ENCODE peak calls at places on chromosomes 16 and 17, in four cellular contexts. L is HCT116, E is HepG2, H is GM12878. Q is an unnamed sample. For H4K20me1, the result is how much of the 10 kb centered on the place peaks cover.

GRCh38 chr16:11689031-11689840 is 21.0 kb downstream of the SNN start:
- DNase-seq in H (peak), L (no peak), E (no peak), Q (no peak)

GRCh38 chr16:73021866-73022495 is 25.9 kb downstream of the ZFHX3 start:
- DNase-seq in E (no peak), L (no peak), H (no peak), Q (no peak)

GRCh38 chr16:87160218-87160617 is 157.0 kb downstream of the C16orf95 start:
- DNase-seq in H (no peak), E (no peak), L (no peak), Q (no peak)

GRCh38 chr16:47523342-47524006 is 62.3 kb downstream of the PHKB start:
- DNase-seq in H (peak), L (no peak), E (peak), Q (peak)

GRCh38 chr16:67179421-67180080 is 4.2 kb downstream of the MATCAP1 start:
- DNase-seq in H (no peak), E (no peak), L (no peak), Q (no peak)

GRCh38 chr16:57795431-57795878 is 6.8 kb downstream of the KIFC3 start:
- DNase-seq in H (no peak), L (peak), E (peak), Q (peak)

GRCh38 chr16:54210437-54211081 is 76.0 kb downstream of the IRX3 start:
- DNase-seq in E (no peak), H (no peak), L (no peak), Q (no peak)

GRCh38 chr16:77833906-77834599 is 45.7 kb downstream of the VAT1L start:
- DNase-seq in L (no peak), E (no peak), H (no peak), Q (peak)

GRCh38 chr16:28597692-28598261 is 927 bp upstream of the SULT1A2 start:
- DNase-seq in L (no peak), E (peak), H (no peak), Q (peak)

GRCh38 chr17:8020776-8021564 is 17.9 kb upstream of the ALOX15B start:
- DNase-seq in L (no peak), H (no peak), E (no peak), Q (no peak)

GRCh38 chr16:47578573-47578972 is 117.4 kb downstream of the PHKB start:
- DNase-seq in L (no peak), H (no peak), E (no peak), Q (no peak)

GRCh38 chr17:31321481-31321880 is at the start of gene EVI2A:
- DNase-seq in L (no peak), E (no peak), H (peak), Q (peak)

GRCh38 chr17:2018716-2019490 is 6.2 kb downstream of the RTN4RL1 start:
- DNase-seq in H (no peak), L (no peak), E (no peak), Q (no peak)

GRCh38 chr16:59044616-59045015 is 310.5 kb upstream of the GOT2 start:
- DNase-seq in L (no peak), H (no peak), E (no peak), Q (no peak)

GRCh38 chr16:3292604-3293003 is 9.3 kb downstream of the ZNF263 start:
- DNase-seq in E (no peak), L (no peak), H (no peak), Q (no peak)

GRCh38 chr17:55576237-55576998 is 65.2 kb upstream of the SMIM36 start:
- DNase-seq in E (peak), H (peak), L (peak), Q (no peak)

GRCh38 chr17:28047806-28048205 is 5.3 kb downstream of the NLK start:
- DNase-seq in L (no peak), H (no peak), E (no peak), Q (peak)

GRCh38 chr16:1945559-1946391 is 2.8 kb upstream of the MSRB1 start:
- DNase-seq in E (no peak), H (no peak), L (no peak), Q (no peak)

GRCh38 chr16:79036541-79036940 is 564.0 kb downstream of the MAF start:
- DNase-seq in E (no peak), L (no peak), H (no peak), Q (no peak)

GRCh38 chr17:27069842-27070508 is 223.9 kb upstream of the WSB1 start:
- DNase-seq in H (no peak), E (no peak), L (no peak), Q (no peak)

GRCh38 chr17:72175263-72175662 is 54.4 kb downstream of the SOX9 start:
- DNase-seq in H (no peak), E (no peak), L (no peak), Q (no peak)

GRCh38 chr17:14997290-14997689 is 267.8 kb downstream of the PMP22 start:
- DNase-seq in L (no peak), H (no peak), E (no peak), Q (no peak)

GRCh38 chr17:59752922-59753321 is 45.5 kb downstream of the VMP1 start:
- DNase-seq in H (no peak), E (no peak), L (no peak), Q (no peak)

GRCh38 chr17:29590261-29590978 is 972 bp upstream of the GIT1 start:
- DNase-seq in H (no peak), L (peak), E (no peak), Q (no peak)

GRCh38 chr16:47873434-47873833 is 282.4 kb downstream of the ABCC12 start:
- DNase-seq in H (no peak), E (peak), L (no peak), Q (peak)

GRCh38 chr17:71760062-71760720 is 360.6 kb upstream of the SOX9 start:
- DNase-seq in L (no peak), E (no peak), H (no peak), Q (no peak)

GRCh38 chr16:60041671-60042070 is 1307.6 kb upstream of the GOT2 start:
- DNase-seq in E (no peak), H (no peak), L (no peak), Q (no peak)

GRCh38 chr16:17346774-17347569 is 123.8 kb downstream of the XYLT1 start:
- DNase-seq in H (peak), L (no peak), E (no peak), Q (no peak)

GRCh38 chr17:37570527-37571093 is 38.6 kb downstream of the SYNRG start:
- DNase-seq in L (peak), H (no peak), E (peak), Q (peak)

GRCh38 chr16:66267287-66268137 is 99.0 kb upstream of the CDH5 start:
- DNase-seq in L (no peak), H (no peak), E (no peak), Q (no peak)

GRCh38 chr16:88650749-88651275 is at the start of gene CYBA:
- DNase-seq in L (peak), H (peak), E (peak), Q (peak)

GRCh38 chr17:76791053-76791980 is 53.4 kb downstream of the MFSD11 start:
- DNase-seq in H (peak), L (no peak), E (peak), Q (no peak)

GRCh38 chr17:51423421-51424160 is 163.2 kb downstream of the UTP18 start:
- DNase-seq in E (no peak), H (no peak), L (no peak), Q (no peak)

GRCh38 chr16:28505489-28506137 is 1.0 kb downstream of the IL27 start:
- DNase-seq in H (no peak), L (no peak), E (peak), Q (no peak)

GRCh38 chr17:17147821-17148220 is 58.3 kb downstream of the PLD6 start:
- DNase-seq in E (no peak), H (no peak), L (no peak), Q (no peak)
- H4K20me1 ChIP-seq in E (under half), H (under half), L (under half), Q (under half)

GRCh38 chr16:84604477-84605013 is 13.3 kb downstream of the COTL1 start:
- DNase-seq in L (no peak), H (no peak), E (no peak), Q (no peak)

GRCh38 chr16:84605339-84605848 is 12.5 kb downstream of the COTL1 start:
- DNase-seq in H (no peak), E (no peak), L (no peak), Q (no peak)

GRCh38 chr16:84600343-84601229 is 17.3 kb downstream of the COTL1 start:
- DNase-seq in H (peak), E (no peak), L (no peak), Q (no peak)

GRCh38 chr16:84606081-84606875 is 11.6 kb downstream of the COTL1 start:
- DNase-seq in H (no peak), E (no peak), L (no peak), Q (no peak)

DNA sequence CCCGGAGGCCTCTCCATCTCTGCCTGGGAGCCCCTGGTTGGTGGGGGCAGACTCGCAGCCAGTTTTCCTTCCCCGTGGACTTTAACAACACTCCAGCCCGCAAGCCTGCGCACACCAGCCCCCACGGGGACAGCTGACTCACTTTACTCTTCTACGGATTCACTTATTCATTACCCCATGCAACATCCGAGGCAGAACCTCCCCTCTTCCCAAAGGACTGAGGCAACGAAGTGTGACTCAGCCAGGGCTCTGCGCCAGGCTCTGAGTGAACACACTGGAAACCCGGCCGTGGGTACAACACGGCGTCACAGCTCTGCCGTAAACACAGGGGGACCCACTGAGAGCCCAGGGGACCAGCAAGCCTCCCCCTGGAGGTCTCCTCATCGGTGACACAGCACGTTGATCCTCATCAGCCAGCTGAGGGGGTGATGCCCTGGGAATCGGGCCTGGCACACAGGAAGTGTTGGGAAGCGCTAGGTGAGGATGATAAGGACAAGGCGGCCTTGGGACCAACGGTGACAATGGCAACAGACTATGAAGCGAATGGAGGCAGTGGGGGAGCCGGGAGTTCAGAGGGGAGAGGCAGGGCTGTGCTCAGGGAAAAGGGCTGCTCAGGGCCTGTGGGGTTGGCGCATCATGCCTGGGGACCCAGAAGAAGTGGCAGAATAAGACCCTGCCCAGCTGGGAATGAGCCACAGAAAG is 14.6 kb downstream of the COTL1 start:
- DNase-seq in H (no peak), L (peak), E (no peak), Q (no peak)
- TF ChIP-seq POLR2AphosphoS5 in H (no peak), L (peak), E (no peak), Q (no peak)

DNA sequence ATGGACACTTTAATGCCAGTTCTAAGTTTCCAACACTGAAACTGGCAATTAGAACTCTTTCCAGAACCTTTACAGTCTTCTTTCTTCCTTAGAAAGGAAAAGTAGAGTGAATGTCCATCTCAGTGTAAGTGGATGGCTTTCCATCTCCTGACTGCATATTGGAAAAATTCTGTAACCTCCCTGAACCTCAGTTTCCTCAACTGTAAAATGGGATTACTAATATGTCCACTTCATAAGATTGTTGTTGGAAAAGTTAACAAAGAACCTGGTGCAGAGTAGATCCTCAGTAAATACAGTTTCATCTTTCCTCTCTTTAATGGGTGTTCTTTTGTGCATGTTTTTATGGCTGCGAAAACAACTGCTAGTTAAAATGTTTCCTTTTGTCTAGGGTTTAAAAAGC is 2.6 kb downstream of the TMEM98 start:
- DNase-seq in H (no peak), E (no peak), L (no peak), Q (no peak)
- H4K20me1 ChIP-seq in H (under half), E (under half), L (under half), Q (under half)

DNA sequence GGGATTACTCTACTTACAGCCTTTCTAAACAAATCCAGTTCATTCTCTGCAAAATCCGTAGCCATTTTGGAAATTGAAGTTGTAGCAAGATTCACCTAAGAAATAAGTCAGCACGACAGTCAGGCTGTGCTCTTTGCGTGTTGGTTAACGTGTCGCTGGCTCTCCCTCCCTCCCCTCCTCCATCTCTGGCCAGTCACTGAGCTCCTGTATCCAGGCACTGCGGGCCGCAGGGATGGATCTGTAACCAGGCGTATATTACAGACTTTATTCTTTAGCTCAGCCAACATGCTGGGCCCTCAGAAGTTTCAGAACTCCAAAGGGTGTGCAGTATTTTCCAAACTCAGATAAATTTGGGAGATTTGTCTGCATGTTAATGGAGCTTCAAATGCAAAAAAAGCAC is 30.8 kb downstream of the KDM8 start:
- DNase-seq in L (no peak), H (no peak), E (no peak), Q (no peak)
- TF ChIP-seq POLR2AphosphoS5 in L (no peak), H (no peak), E (no peak), Q (no peak)

GRCh38 chr17:81582341-81582740 is 30.2 kb upstream of the FAAP100 start:
- DNase-seq in L (no peak), H (no peak), E (no peak), Q (no peak)
- H4K20me1 ChIP-seq in L (under half), H (under half), E (under half), Q (under half)

GRCh38 chr17:19744922-19745757 is 3.0 kb downstream of the ALDH3A1 start:
- DNase-seq in L (peak), H (no peak), E (no peak), Q (peak)
- TF ChIP-seq POLR2AphosphoS5 in L (peak), H (no peak), E (no peak), Q (peak)

GRCh38 chr16:31184888-31185287 is 4.9 kb downstream of the FUS start:
- DNase-seq in L (no peak), H (no peak), E (no peak), Q (no peak)
- H4K20me1 ChIP-seq in L (half or more), H (under half), E (half or more), Q (half or more)

GRCh38 chr16:16021988-16022682 is 72.7 kb downstream of the ABCC1 start:
- DNase-seq in E (peak), L (peak), H (no peak), Q (no peak)
- TF ChIP-seq POLR2AphosphoS5 in E (no peak), L (peak), H (no peak), Q (no peak)

GRCh38 chr17:21298983-21299519 is 14.5 kb downstream of the MAP2K3 start:
- DNase-seq in L (no peak), E (no peak), H (no peak), Q (no peak)
- H4K20me1 ChIP-seq in L (under half), E (under half), H (under half), Q (under half)